ENCODE peak calls at places on chromosomes 7 and 10, in four cellular contexts. H is A549, G is IMR-90, E is K562. V is an unnamed sample.

GRCh38 chr7:132255898-132256297 is 320.4 kb downstream of the PLXNA4 start:
- DNase-seq in H (no peak), G (no peak), E (no peak), V (peak)

GRCh38 chr7:32115831-32116230 is 45.6 kb upstream of the PDE1C start:
- DNase-seq in H (no peak), G (peak), E (no peak), V (no peak)

GRCh38 chr10:72321248-72322029 is 33.3 kb downstream of the DNAJB12 start:
- DNase-seq in H (no peak), G (no peak), E (no peak), V (no peak)

GRCh38 chr7:32506266-32507054 is 11.2 kb downstream of the AVL9 start:
- DNase-seq in H (peak), G (peak), E (peak), V (peak)

GRCh38 chr7:79182283-79182682 is 271.2 kb downstream of the MAGI2 start:
- DNase-seq in H (no peak), G (peak), E (no peak), V (no peak)

GRCh38 chr10:124278356-124278755 is 140.4 kb downstream of the OAT start:
- DNase-seq in H (no peak), G (no peak), E (no peak), V (no peak)

GRCh38 chr10:88971668-88972067 is 18.9 kb upstream of the FAS start:
- DNase-seq in H (no peak), G (peak), E (no peak), V (no peak)

GRCh38 chr10:85593226-85593625 is 773.4 kb downstream of the GRID1 start:
- DNase-seq in H (no peak), G (no peak), E (no peak), V (no peak)

GRCh38 chr7:136555933-136556332 is 312.5 kb upstream of the CHRM2 start:
- DNase-seq in H (no peak), G (no peak), E (no peak), V (no peak)

GRCh38 chr10:93458821-93459257 is 23.3 kb downstream of the MYOF start:
- DNase-seq in H (peak), G (peak), E (no peak), V (peak)

GRCh38 chr10:43252785-43253341 is 14.0 kb downstream of the RASGEF1A start:
- DNase-seq in H (no peak), G (no peak), E (no peak), V (no peak)

GRCh38 chr10:104054430-104054829 is 31.2 kb downstream of the COL17A1 start:
- DNase-seq in H (peak), G (peak), E (no peak), V (no peak)

GRCh38 chr7:101553018-101553770 is 75.9 kb downstream of the MYL10 start:
- DNase-seq in H (no peak), G (no peak), E (peak), V (no peak)

GRCh38 chr7:49014870-49015269 is 90.5 kb downstream of the CDC14C start:
- DNase-seq in H (peak), G (no peak), E (no peak), V (no peak)
- TF ChIP-seq MAZ in H (no peak), G (no peak), E (no peak), V (no peak)

GRCh38 chr7:76074306-76074971 is 26.5 kb downstream of the MDH2 start:
- DNase-seq in H (no peak), G (no peak), E (no peak), V (no peak)

GRCh38 chr7:76071316-76072242 is 23.7 kb downstream of the MDH2 start:
- DNase-seq in H (no peak), G (peak), E (no peak), V (no peak)

GRCh38 chr7:76074972-76075370 is 27.1 kb downstream of the MDH2 start:
- DNase-seq in H (no peak), G (peak), E (no peak), V (no peak)

GRCh38 chr7:76072243-76073148 is 24.6 kb downstream of the MDH2 start:
- DNase-seq in H (no peak), G (no peak), E (no peak), V (no peak)

DNA sequence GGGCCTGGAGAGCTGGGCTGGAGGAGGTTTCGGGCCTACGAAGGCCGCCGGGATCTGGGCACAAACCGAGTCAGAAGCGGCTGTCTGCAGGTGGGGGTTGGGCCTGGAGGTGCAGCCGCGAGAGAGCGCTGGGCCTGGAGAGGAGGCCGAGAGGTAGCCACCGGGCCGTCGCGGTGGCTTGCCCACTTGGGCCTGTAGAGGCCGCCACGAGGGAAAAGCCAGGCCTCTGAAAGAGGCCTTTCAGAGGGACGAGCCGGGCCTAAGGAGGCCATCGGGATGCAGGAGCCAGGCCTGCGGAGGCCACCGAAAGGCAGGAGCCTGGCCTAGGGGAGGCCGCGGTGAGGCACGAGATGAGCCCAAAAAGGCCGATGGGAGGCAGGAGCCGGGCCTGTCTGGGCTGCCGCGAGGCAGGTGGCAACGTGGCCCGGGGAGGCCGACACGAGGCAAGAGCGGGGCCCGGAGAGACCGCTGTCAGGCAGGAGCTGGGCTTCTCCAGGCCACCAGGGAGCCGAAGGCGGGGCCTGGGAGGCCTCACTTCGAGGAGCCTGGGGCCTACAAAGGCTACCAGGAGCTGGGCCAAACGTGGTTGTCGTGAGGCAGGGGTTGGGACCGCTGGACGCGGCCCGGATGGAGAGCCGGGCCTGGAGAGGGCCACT is 25.6 kb downstream of the MDH2 start:
- DNase-seq in H (no peak), G (no peak), E (no peak), V (no peak)
- TF ChIP-seq MAZ in H (no peak), G (no peak), E (no peak), V (no peak)

GRCh38 chr7:99563650-99564049 is 5.2 kb downstream of the ZNF655 start:
- DNase-seq in H (peak), G (peak), E (no peak), V (no peak)
- TF ChIP-seq MAZ in H (no peak), G (no peak), E (no peak), V (no peak)

DNA sequence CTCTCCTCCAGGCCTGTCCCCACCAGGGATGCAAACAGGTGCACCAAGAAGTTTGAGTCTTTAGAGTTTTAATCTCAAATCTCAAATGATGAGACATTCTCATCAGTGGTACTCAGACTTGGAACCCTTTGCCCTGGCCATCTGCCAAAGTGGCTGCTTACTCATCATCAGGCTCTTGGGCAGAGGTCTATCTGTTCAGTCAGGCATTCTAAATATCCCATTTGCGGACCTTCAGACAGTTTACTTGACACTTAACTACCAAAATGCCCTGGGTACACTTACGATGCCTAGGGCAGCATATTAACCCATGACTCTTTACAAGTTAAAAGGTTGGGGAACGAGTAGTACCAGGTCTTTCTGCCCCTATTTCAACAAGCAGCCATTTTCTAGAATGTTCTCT is 61.2 kb upstream of the YAE1 start:
- DNase-seq in H (peak), G (peak), E (peak), V (no peak)
- TF ChIP-seq MAZ in H (no peak), G (no peak), E (no peak), V (no peak)

GRCh38 chr10:111107023-111107422 is 30.2 kb downstream of the ADRA2A start:
- DNase-seq in H (no peak), G (no peak), E (peak), V (no peak)
- TF ChIP-seq MAZ in H (no peak), G (no peak), E (no peak), V (no peak)

GRCh38 chr10:69481280-69481679 is 30.0 kb downstream of the TSPAN15 start:
- DNase-seq in H (no peak), G (no peak), E (no peak), V (no peak)

GRCh38 chr10:69479737-69480412 is 28.6 kb downstream of the TSPAN15 start:
- DNase-seq in H (no peak), G (no peak), E (no peak), V (no peak)

GRCh38 chr10:69482125-69482524 is 30.9 kb downstream of the TSPAN15 start:
- DNase-seq in H (no peak), G (no peak), E (no peak), V (no peak)

GRCh38 chr10:69477968-69478597 is 26.8 kb downstream of the TSPAN15 start:
- DNase-seq in H (no peak), G (no peak), E (no peak), V (no peak)

GRCh38 chr10:69479241-69479730 is 28.0 kb downstream of the TSPAN15 start:
- DNase-seq in H (no peak), G (no peak), E (no peak), V (no peak)
- TF ChIP-seq MAZ in H (no peak), G (no peak), E (no peak), V (no peak)

GRCh38 chr7:10655031-10655430 is 318.6 kb upstream of the PHF14 start:
- DNase-seq in H (no peak), G (no peak), E (no peak), V (no peak)

GRCh38 chr7:10657201-10657600 is 316.5 kb upstream of the PHF14 start:
- DNase-seq in H (no peak), G (no peak), E (no peak), V (no peak)

GRCh38 chr7:10662491-10662890 is 311.2 kb upstream of the PHF14 start:
- DNase-seq in H (no peak), G (no peak), E (no peak), V (no peak)

GRCh38 chr7:10662982-10663884 is 310.4 kb upstream of the PHF14 start:
- DNase-seq in H (no peak), G (no peak), E (no peak), V (no peak)

GRCh38 chr7:10657837-10658236 is 315.8 kb upstream of the PHF14 start:
- DNase-seq in H (no peak), G (no peak), E (no peak), V (no peak)
- TF ChIP-seq MAZ in H (no peak), G (no peak), E (no peak), V (no peak)

GRCh38 chr10:35194906-35195305 is 68.3 kb downstream of the CREM start:
- DNase-seq in H (peak), G (peak), E (peak), V (no peak)
- TF ChIP-seq MAZ in H (no peak), G (no peak), E (no peak), V (no peak)

GRCh38 chr7:158658475-158658874 is 46.1 kb downstream of the NCAPG2 start:
- DNase-seq in H (no peak), G (no peak), E (no peak), V (no peak)

GRCh38 chr7:158655507-158655906 is 49.1 kb downstream of the NCAPG2 start:
- DNase-seq in H (no peak), G (no peak), E (no peak), V (no peak)

GRCh38 chr7:158655931-158656441 is 48.6 kb downstream of the NCAPG2 start:
- DNase-seq in H (no peak), G (no peak), E (no peak), V (no peak)

GRCh38 chr7:158651968-158652555 is 52.5 kb downstream of the NCAPG2 start:
- DNase-seq in H (no peak), G (no peak), E (no peak), V (no peak)

DNA sequence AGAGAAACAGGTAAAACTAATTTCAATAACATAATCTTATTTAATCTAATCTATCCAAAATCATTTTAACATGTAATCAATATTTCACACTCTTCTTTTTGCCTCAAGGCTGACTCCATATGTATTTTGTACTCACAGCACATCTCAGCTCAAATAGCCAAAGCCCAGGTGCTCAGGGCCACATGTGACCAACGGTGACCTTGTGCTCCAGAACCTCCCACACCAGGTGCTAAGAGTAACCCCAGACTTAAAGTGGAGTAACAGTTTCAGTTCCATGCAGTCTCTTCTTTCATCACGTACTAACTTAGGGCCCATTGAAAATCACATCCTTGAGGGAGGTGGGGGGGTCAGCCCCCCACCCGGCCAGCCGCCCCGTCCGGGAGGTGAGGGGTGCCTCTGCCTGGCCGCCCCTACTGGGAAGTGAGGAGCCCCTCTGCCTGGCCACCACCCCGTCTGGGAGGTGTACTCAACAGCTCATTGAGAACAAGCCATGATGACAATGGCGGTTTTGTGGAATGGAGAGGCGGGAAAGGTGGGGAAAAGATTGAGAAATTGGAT is 47.3 kb downstream of the NCAPG2 start:
- DNase-seq in H (no peak), G (no peak), E (no peak), V (no peak)
- TF ChIP-seq MAZ in H (no peak), G (no peak), E (no peak), V (no peak)

GRCh38 chr7:85529197-85529596 is 342.3 kb upstream of the SEMA3D start:
- DNase-seq in H (no peak), G (peak), E (no peak), V (no peak)
- TF ChIP-seq MAZ in H (no peak), G (no peak), E (no peak), V (no peak)

V was measured in HepG2.